ENCODE peak calls at places on chromosomes 3 and 15, in eight cellular contexts. I is naive thymus-derived CD4-positive, alpha-beta T cell; F is RWPE1; X is fibroblast of gingiva; A is stimulated activated naive B cell treated with anti-CD40 and anti-IgM and Interleukin-4, amounts not matched to agents 10 μg/mL and 1 μg/mL and 100 μg/mL, for 72 hours; Y is HFF-Myc; O is stomach; C is A673. M is an unnamed sample.

GRCh38 chr3:126307083-126307482 is 50.1 kb downstream of the KLF15 start:
- DNase-seq in A (no peak), F (no peak), C (no peak), I (no peak), Y (no peak), O (no peak), X (no peak), M (no peak)

GRCh38 chr3:195337747-195338146 is 66.8 kb upstream of the XXYLT1 start:
- DNase-seq in Y (no peak), C (no peak), I (no peak), A (no peak), F (no peak), O (no peak), X (no peak), M (no peak)

GRCh38 chr3:162134571-162134970 is 638.0 kb downstream of the OTOL1 start:
- DNase-seq in C (no peak), Y (no peak), A (no peak), I (no peak), X (no peak), O (no peak), F (no peak), M (no peak)

GRCh38 chr3:11136116-11136515 is 18.2 kb upstream of the HRH1 start:
- DNase-seq in C (no peak), F (no peak), Y (no peak), O (no peak), X (peak; percentile 42), I (no peak), A (no peak), M (no peak)

GRCh38 chr3:23071306-23071705 is 131.8 kb upstream of the UBE2E2 start:
- DNase-seq in C (no peak), A (no peak), F (no peak), X (no peak), Y (no peak), I (no peak), O (no peak), M (no peak)

GRCh38 chr3:143612541-143612940 is 235.7 kb downstream of the SLC9A9 start:
- DNase-seq in I (no peak), X (no peak), Y (no peak), C (no peak), O (no peak), A (no peak), F (no peak), M (no peak)

GRCh38 chr3:67037615-67038014 is 39.5 kb downstream of the KBTBD8 start:
- DNase-seq in A (no peak), I (no peak), X (peak; percentile 21), O (no peak), C (no peak), F (no peak), Y (no peak), M (no peak)

GRCh38 chr3:150362515-150363302 is 45.4 kb upstream of the TSC22D2 start:
- DNase-seq in A (no peak), Y (no peak), C (no peak), I (no peak), F (peak; percentile 15), X (no peak), O (no peak), M (no peak)

GRCh38 chr15:35450492-35450891 is 95.5 kb downstream of the DPH6 start:
- DNase-seq in O (no peak), I (no peak), A (no peak), F (no peak), X (peak; percentile 71), Y (no peak), C (peak; percentile 63), M (no peak)

GRCh38 chr15:76991741-76992645 is 2.9 kb upstream of the PSTPIP1 start:
- DNase-seq in F (no peak), C (no peak), X (no peak), A (no peak), Y (no peak), I (no peak), O (no peak), M (no peak)

GRCh38 chr3:118011910-118012309 is 1022.7 kb downstream of the IGSF11 start:
- DNase-seq in Y (no peak), I (no peak), A (no peak), F (no peak), X (no peak), O (no peak), C (peak; percentile 48), M (no peak)

GRCh38 chr15:33112541-33113105 is 81.9 kb downstream of the FMN1 start:
- DNase-seq in Y (no peak), O (no peak), F (no peak), A (no peak), X (no peak), C (no peak), I (no peak), M (no peak)

GRCh38 chr3:37974928-37975223 is 15.7 kb upstream of the VILL start:
- DNase-seq in I (no peak), F (no peak), Y (no peak), C (no peak), O (no peak), A (no peak), X (no peak), M (no peak)

GRCh38 chr3:180252683-180253082 is 215.9 kb upstream of the PEX5L start:
- DNase-seq in A (no peak), Y (no peak), C (no peak), X (no peak), O (no peak), I (no peak), F (peak; percentile 20), M (no peak)

GRCh38 chr15:74817370-74817737 is 4.7 kb downstream of the LMAN1L start:
- DNase-seq in A (no peak), F (peak; percentile 76), X (no peak), Y (peak; percentile 6), I (no peak), O (no peak), C (no peak), M (no peak)

GRCh38 chr15:98154863-98155262 is 194.4 kb downstream of the ARRDC4 start:
- DNase-seq in C (peak; percentile 20), A (no peak), F (peak; percentile 97), O (no peak), Y (peak; percentile 84), I (no peak), X (peak; percentile 2), M (no peak)

GRCh38 chr15:27587810-27588209 is 511.3 kb downstream of the OCA2 start:
- DNase-seq in X (no peak), A (no peak), C (no peak), Y (no peak), I (no peak), O (no peak), F (peak; percentile 8), M (no peak)

GRCh38 chr3:118641608-118642007 is 393.0 kb downstream of the IGSF11 start:
- DNase-seq in O (no peak), C (no peak), F (no peak), X (no peak), I (no peak), Y (no peak), A (no peak), M (no peak)